ENCODE peak calls at places on chromosomes 3 and 15, in six cellular contexts. One of them, this sample, is unnamed.

GRCh38 chr3:160401301-160402095 is 2.0 kb downstream of the SMC4 start:
- DNase-seq in stomach: peak; percentile 29
- DNase-seq in vagina: no peak
- DNase-seq in AG20443: peak; percentile 17
- DNase-seq in stimulated activated CD8-positive, alpha-beta memory T cell treated with anti-CD3 and anti-CD28 coated beads, Interleukin-15, amount 100 ng/mL, for 24 hours: no peak
- DNase-seq in psoas muscle: no peak
- DNase-seq in this sample: no peak

GRCh38 chr3:140557476-140557875 is 120.4 kb upstream of the TRIM42 start:
- DNase-seq in psoas muscle: no peak
- DNase-seq in stimulated activated CD8-positive, alpha-beta memory T cell treated with anti-CD3 and anti-CD28 coated beads, Interleukin-15, amount 100 ng/mL, for 24 hours: no peak
- DNase-seq in AG20443: no peak
- DNase-seq in vagina: no peak
- DNase-seq in stomach: no peak
- DNase-seq in this sample: no peak

GRCh38 chr3:194095464-194095863 is 40.5 kb upstream of the HES1 start:
- DNase-seq in psoas muscle: peak; percentile 38
- DNase-seq in AG20443: no peak
- DNase-seq in stomach: peak; percentile 72
- DNase-seq in stimulated activated CD8-positive, alpha-beta memory T cell treated with anti-CD3 and anti-CD28 coated beads, Interleukin-15, amount 100 ng/mL, for 24 hours: no peak
- DNase-seq in vagina: no peak
- DNase-seq in this sample: peak; percentile 66

GRCh38 chr3:136836511-136837156 is 17.7 kb downstream of the SLC35G2 start:
- DNase-seq in stimulated activated CD8-positive, alpha-beta memory T cell treated with anti-CD3 and anti-CD28 coated beads, Interleukin-15, amount 100 ng/mL, for 24 hours: no peak
- DNase-seq in stomach: no peak
- DNase-seq in psoas muscle: no peak
- DNase-seq in AG20443: no peak
- DNase-seq in vagina: no peak
- DNase-seq in this sample: no peak

GRCh38 chr3:140341817-140342403 is 336.0 kb upstream of the TRIM42 start:
- DNase-seq in psoas muscle: no peak
- DNase-seq in AG20443: no peak
- DNase-seq in vagina: no peak
- DNase-seq in stimulated activated CD8-positive, alpha-beta memory T cell treated with anti-CD3 and anti-CD28 coated beads, Interleukin-15, amount 100 ng/mL, for 24 hours: no peak
- DNase-seq in stomach: no peak
- DNase-seq in this sample: no peak

GRCh38 chr15:79609501-79609900 is 177.4 kb downstream of the MINAR1 start:
- DNase-seq in stimulated activated CD8-positive, alpha-beta memory T cell treated with anti-CD3 and anti-CD28 coated beads, Interleukin-15, amount 100 ng/mL, for 24 hours: no peak
- DNase-seq in AG20443: no peak
- DNase-seq in stomach: no peak
- DNase-seq in vagina: peak; percentile 55
- DNase-seq in psoas muscle: no peak
- DNase-seq in this sample: no peak

GRCh38 chr15:49154359-49154758 is 1.0 kb downstream of the COPS2 start:
- DNase-seq in stimulated activated CD8-positive, alpha-beta memory T cell treated with anti-CD3 and anti-CD28 coated beads, Interleukin-15, amount 100 ng/mL, for 24 hours: no peak
- DNase-seq in AG20443: no peak
- DNase-seq in stomach: no peak
- DNase-seq in vagina: no peak
- DNase-seq in psoas muscle: no peak
- DNase-seq in this sample: no peak

GRCh38 chr3:53597136-53597915 is 102.9 kb downstream of the CACNA1D start:
- DNase-seq in AG20443: no peak
- DNase-seq in vagina: peak; percentile 70
- DNase-seq in stomach: no peak
- DNase-seq in psoas muscle: no peak
- DNase-seq in stimulated activated CD8-positive, alpha-beta memory T cell treated with anti-CD3 and anti-CD28 coated beads, Interleukin-15, amount 100 ng/mL, for 24 hours: no peak
- DNase-seq in this sample: no peak

GRCh38 chr15:76339302-76340197 is 3.0 kb downstream of the ISL2 start:
- DNase-seq in vagina: no peak
- DNase-seq in stimulated activated CD8-positive, alpha-beta memory T cell treated with anti-CD3 and anti-CD28 coated beads, Interleukin-15, amount 100 ng/mL, for 24 hours: no peak
- DNase-seq in AG20443: peak; percentile 51
- DNase-seq in stomach: no peak
- DNase-seq in psoas muscle: no peak
- DNase-seq in this sample: no peak